ENCODE peak calls at places on chromosomes 12 and 14, in seven cellular contexts. X, S, Z, D, T, H and P are unnamed samples.

GRCh38 chr14:103641181-103641580 is 12.2 kb downstream of the KLC1 start:
- DNase-seq in X (no peak), S (no peak), Z (no peak), D (no peak), T (no peak), H (no peak), P (no peak)

GRCh38 chr12:132178314-132178713 is 34.1 kb downstream of the NOC4L start:
- DNase-seq in X (no peak), S (no peak), Z (no peak), D (no peak), T (no peak), H (no peak), P (no peak)

GRCh38 chr14:51328089-51328941 is 88.3 kb downstream of the TMX1 start:
- DNase-seq in X (no peak), S (no peak), Z (no peak), D (no peak), T (peak; percentile 59), H (no peak), P (no peak)

GRCh38 chr14:90534091-90534837 is 137.4 kb downstream of the CALM1 start:
- DNase-seq in X (no peak), S (peak; percentile 80), Z (no peak), D (no peak), T (peak; percentile 50), H (no peak), P (no peak)

GRCh38 chr12:12294215-12295005 is 27.6 kb upstream of the LRP6 start:
- DNase-seq in X (peak; percentile 30), S (no peak), Z (no peak), D (no peak), T (peak; percentile 58), H (no peak), P (no peak)

GRCh38 chr12:53268637-53269562 is 801 bp downstream of the ESPL1 start:
- DNase-seq in X (no peak), S (no peak), Z (no peak), D (no peak), T (no peak), H (no peak), P (no peak)

GRCh38 chr14:100438678-100439592 is 115.8 kb downstream of the SLC25A47 start:
- DNase-seq in X (no peak), S (no peak), Z (no peak), D (no peak), T (peak; percentile 68), H (peak; percentile 35), P (no peak)

GRCh38 chr12:76649091-76649490 is 89.5 kb upstream of the OSBPL8 start:
- DNase-seq in X (no peak), S (no peak), Z (no peak), D (no peak), T (no peak), H (no peak), P (no peak)

GRCh38 chr14:99320621-99321235 is 48.7 kb upstream of the BCL11B start:
- DNase-seq in X (no peak), S (no peak), Z (no peak), D (no peak), T (no peak), H (no peak), P (no peak)

GRCh38 chr14:44154889-44155288 is 352.2 kb downstream of the FSCB start:
- DNase-seq in X (no peak), S (no peak), Z (no peak), D (no peak), T (no peak), H (peak; percentile 32), P (no peak)

GRCh38 chr14:84819528-84819927 is 710.4 kb upstream of the FLRT2 start:
- DNase-seq in X (no peak), S (no peak), Z (no peak), D (no peak), T (no peak), H (no peak), P (no peak)

GRCh38 chr12:45310627-45310968 is 94.7 kb downstream of the ANO6 start:
- DNase-seq in X (no peak), S (no peak), Z (no peak), D (no peak), T (no peak), H (no peak), P (no peak)

GRCh38 chr12:45314770-45315169 is 98.9 kb downstream of the ANO6 start:
- DNase-seq in X (no peak), S (no peak), Z (no peak), D (no peak), T (no peak), H (no peak), P (no peak)

GRCh38 chr12:45312012-45312411 is 96.1 kb downstream of the ANO6 start:
- DNase-seq in X (no peak), S (no peak), Z (no peak), D (no peak), T (no peak), H (no peak), P (no peak)

GRCh38 chr12:45305904-45306303 is 90.0 kb downstream of the ANO6 start:
- DNase-seq in X (no peak), S (no peak), Z (no peak), D (no peak), T (no peak), H (no peak), P (no peak)

GRCh38 chr12:45309826-45310626 is 94.1 kb downstream of the ANO6 start:
- DNase-seq in X (no peak), S (no peak), Z (no peak), D (no peak), T (peak; percentile 58), H (no peak), P (no peak)
- TF ChIP-seq CTCF in X (no peak), S (no peak), Z (no peak), D (no peak), T (no peak), H (no peak), P (no peak)

GRCh38 chr12:1766110-1766509 is 54.3 kb upstream of the LRTM2 start:
- DNase-seq in X (no peak), S (no peak), Z (no peak), D (no peak), T (no peak), H (no peak), P (no peak)
- TF ChIP-seq CTCF in X (no peak), S (no peak), Z (no peak), D (no peak), T (no peak), H (no peak), P (no peak)

GRCh38 chr14:86790408-86791364 is 1202.3 kb downstream of the GALC start:
- DNase-seq in X (no peak), S (no peak), Z (no peak), D (no peak), T (no peak), H (no peak), P (no peak)
- TF ChIP-seq CTCF in X (no peak), S (no peak), Z (no peak), D (no peak), T (peak; percentile 10), H (no peak), P (no peak)

GRCh38 chr12:64670039-64670438 is 59.7 kb downstream of the RASSF3 start:
- DNase-seq in X (no peak), S (no peak), Z (no peak), D (no peak), T (no peak), H (no peak), P (no peak)
- TF ChIP-seq CTCF in X (no peak), S (no peak), Z (peak; percentile 48), D (no peak), T (no peak), H (no peak), P (no peak)

GRCh38 chr12:26379777-26380467 is 184.5 kb downstream of the SSPN start:
- DNase-seq in X (no peak), S (no peak), Z (no peak), D (no peak), T (no peak), H (no peak), P (no peak)

GRCh38 chr12:26378721-26379120 is 183.3 kb downstream of the SSPN start:
- DNase-seq in X (no peak), S (peak; percentile 46), Z (no peak), D (no peak), T (peak; percentile 46), H (no peak), P (no peak)

DNA sequence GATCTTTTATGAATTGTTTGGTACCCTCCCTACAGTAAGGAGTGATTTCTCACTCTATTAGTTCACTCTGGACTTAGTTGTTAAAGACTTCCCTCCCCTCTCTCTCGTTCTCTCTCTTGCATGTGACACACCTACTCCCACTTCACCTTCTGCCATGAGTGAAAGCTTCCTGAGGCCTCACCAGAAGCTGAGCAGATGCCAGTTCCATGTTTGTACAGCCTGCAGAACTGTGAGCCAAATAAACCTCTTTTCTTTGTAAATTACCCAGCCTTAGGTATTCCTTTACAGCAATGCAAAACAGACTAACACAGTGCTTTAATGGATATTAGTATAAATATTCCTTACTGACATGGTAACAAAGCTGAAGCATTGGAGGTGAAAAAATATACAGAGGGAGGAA is 187.7 kb downstream of the SSPN start:
- DNase-seq in X (no peak), S (no peak), Z (no peak), D (no peak), T (no peak), H (no peak), P (no peak)
- TF ChIP-seq CTCF in X (no peak), S (no peak), Z (no peak), D (no peak), T (no peak), H (no peak), P (no peak)

DNA sequence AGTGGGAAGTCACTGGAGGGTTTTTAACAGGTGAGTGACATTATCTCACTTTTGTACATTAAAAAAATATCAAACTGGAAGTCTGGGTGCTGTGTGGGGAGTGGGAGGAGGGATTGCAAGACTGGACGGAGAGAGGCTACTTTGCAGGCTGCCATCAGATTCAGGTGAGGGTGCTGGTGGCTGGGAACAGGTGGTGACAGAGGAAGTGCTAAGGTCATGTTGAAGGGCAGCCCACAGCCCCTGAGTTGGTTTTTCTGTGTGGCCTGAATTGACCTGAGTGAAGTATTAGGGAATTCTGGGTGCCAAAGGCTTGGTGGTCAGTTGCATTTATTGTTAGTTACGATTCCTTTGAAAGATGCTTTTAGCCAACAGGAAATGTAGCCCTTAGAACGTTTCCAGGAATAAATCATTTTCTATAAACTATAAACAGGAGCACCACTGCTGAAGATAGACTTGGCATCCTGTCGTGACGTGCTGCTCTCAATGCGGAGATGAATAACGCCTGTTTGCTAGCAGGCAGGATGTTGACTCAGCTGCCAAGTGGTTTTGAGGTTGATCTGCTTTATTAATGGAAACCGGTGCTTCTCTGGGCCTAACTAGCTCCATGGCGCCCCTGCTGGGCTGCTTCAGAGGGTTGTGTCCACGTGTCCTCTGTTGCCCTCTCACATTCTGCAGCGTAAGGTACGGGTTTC is 707.5 kb upstream of the TMEM132C start:
- DNase-seq in X (peak; percentile 57), S (peak; percentile 17), Z (no peak), D (no peak), T (peak; percentile 83), H (peak; percentile 23), P (no peak)
- TF ChIP-seq CTCF in X (no peak), S (no peak), Z (peak; percentile 46), D (no peak), T (peak; percentile 41), H (peak; percentile 23), P (no peak)